ENCODE peak calls at places on chromosomes 2 and 18, in four cellular contexts. T, O, S and M are unnamed samples.

GRCh38 chr2:9282713-9283112 is 76.1 kb downstream of the ASAP2 start:
- DNase-seq in T (no peak), O (no peak), S (no peak), M (no peak)

GRCh38 chr2:27308359-27308875 is at the start of gene UCN:
- DNase-seq in T (no peak), O (no peak), S (no peak), M (no peak)

GRCh38 chr2:3212984-3213383 is 164.6 kb downstream of the EIPR1 start:
- DNase-seq in T (no peak), O (no peak), S (no peak), M (no peak)

GRCh38 chr18:73232933-73233332 is 365.1 kb upstream of the NETO1 start:
- DNase-seq in T (no peak), O (no peak), S (no peak), M (no peak)

GRCh38 chr2:151302879-151303278 is 13.4 kb upstream of the NMI start:
- DNase-seq in T (no peak), O (no peak), S (no peak), M (no peak)

GRCh38 chr18:63157293-63158011 is 162.1 kb downstream of the BCL2 start:
- DNase-seq in T (peak), O (no peak), S (no peak), M (no peak)

GRCh38 chr2:163554864-163555263 is 180.9 kb downstream of the FIGN start:
- DNase-seq in T (no peak), O (no peak), S (no peak), M (no peak)

GRCh38 chr18:44819944-44820510 is 139.3 kb downstream of the SETBP1 start:
- DNase-seq in T (no peak), O (no peak), S (no peak), M (peak)

GRCh38 chr18:41940506-41941215 is 14.4 kb upstream of the PIK3C3 start:
- DNase-seq in T (no peak), O (no peak), S (no peak), M (no peak)

GRCh38 chr2:3535794-3536681 is 16.7 kb upstream of the ADI1 start:
- DNase-seq in T (no peak), O (no peak), S (no peak), M (no peak)

GRCh38 chr2:28469304-28469703 is 26.6 kb upstream of the PLB1 start:
- DNase-seq in T (no peak), O (no peak), S (no peak), M (no peak)

GRCh38 chr2:30104273-30104672 is 42.5 kb upstream of the YPEL5 start:
- DNase-seq in T (no peak), O (no peak), S (no peak), M (no peak)

GRCh38 chr2:109290887-109291675 is 162.1 kb downstream of the SH3RF3 start:
- DNase-seq in T (no peak), O (no peak), S (no peak), M (no peak)

GRCh38 chr2:238287702-238288649 is at the start of gene PER2:
- DNase-seq in T (peak), O (peak), S (peak), M (peak)

GRCh38 chr18:8142131-8142711 is 467.0 kb upstream of the RAB12 start:
- DNase-seq in T (no peak), O (no peak), S (no peak), M (no peak)

GRCh38 chr2:19772981-19773380 is 128.8 kb downstream of the TTC32 start:
- DNase-seq in T (no peak), O (no peak), S (no peak), M (no peak)